ENCODE peak calls at places on chromosome 1, in four cellular contexts. O is H1, H is K562, J is GM12878. E is an unnamed sample.

GRCh38 chr1:53377438-53377841 is 49.6 kb upstream of the LRP8 start:
- DNase-seq in O (peak), H (no peak), J (no peak), E (no peak)

GRCh38 chr1:221886311-221887090 is 144.6 kb upstream of the DUSP10 start:
- DNase-seq in O (no peak), H (no peak), J (no peak), E (no peak)

GRCh38 chr1:235946570-235946981 is 79.9 kb upstream of the LYST start:
- DNase-seq in O (no peak), H (no peak), J (no peak), E (no peak)

GRCh38 chr1:31932491-31933316 is 5.5 kb downstream of the PTP4A2 start:
- DNase-seq in O (no peak), H (peak), J (no peak), E (peak)

GRCh38 chr1:156657161-156657970 is 15.4 kb downstream of the BCAN start:
- DNase-seq in O (peak), H (peak), J (no peak), E (no peak)

GRCh38 chr1:27423701-27424100 is 31.3 kb downstream of the GPR3 start:
- DNase-seq in O (no peak), H (no peak), J (no peak), E (no peak)

GRCh38 chr1:63615809-63616420 is 22.7 kb downstream of the PGM1 start:
- DNase-seq in O (peak), H (peak), J (peak), E (peak)

GRCh38 chr1:62539028-62539447 is 58.3 kb upstream of the ANGPTL3 start:
- DNase-seq in O (no peak), H (peak), J (no peak), E (no peak)

GRCh38 chr1:28359592-28360239 is 9.8 kb upstream of the PHACTR4 start:
- DNase-seq in O (peak), H (peak), J (no peak), E (peak)

GRCh38 chr1:60031116-60031515 is 42.5 kb downstream of the C1orf87 start:
- DNase-seq in O (no peak), H (no peak), J (no peak), E (no peak)

GRCh38 chr1:184854036-184854435 is 99.4 kb upstream of the EDEM3 start:
- DNase-seq in O (no peak), H (no peak), J (no peak), E (no peak)

GRCh38 chr1:37764888-37765441 is at the start of gene EPHA10:
- DNase-seq in O (peak), H (no peak), J (no peak), E (no peak)

GRCh38 chr1:6779089-6779805 is 6.0 kb upstream of the CAMTA1 start:
- DNase-seq in O (no peak), H (no peak), J (no peak), E (no peak)

GRCh38 chr1:179747611-179748010 is 4.5 kb downstream of the FAM163A start:
- DNase-seq in O (no peak), H (no peak), J (no peak), E (no peak)

GRCh38 chr1:177945943-177946650 is 23.8 kb downstream of the SEC16B start:
- DNase-seq in O (peak), H (peak), J (no peak), E (peak)

GRCh38 chr1:230861970-230862595 is 6.2 kb downstream of the C1orf198 start:
- DNase-seq in O (no peak), H (no peak), J (no peak), E (no peak)

GRCh38 chr1:218521414-218522169 is 176.5 kb downstream of the TGFB2 start:
- DNase-seq in O (peak), H (peak), J (no peak), E (peak)

GRCh38 chr1:214233856-214234634 is 46.9 kb upstream of the SMYD2 start:
- DNase-seq in O (no peak), H (no peak), J (no peak), E (no peak)

GRCh38 chr1:222555992-222556615 is 8.2 kb upstream of the HHIPL2 start:
- DNase-seq in O (no peak), H (no peak), J (no peak), E (peak)

GRCh38 chr1:160522622-160523345 is at the start of gene SLAMF6:
- DNase-seq in O (no peak), H (peak), J (peak), E (no peak)

GRCh38 chr1:40495315-40495903 is 13.2 kb upstream of the EXO5 start:
- DNase-seq in O (no peak), H (no peak), J (no peak), E (no peak)

GRCh38 chr1:9443913-9444445 is 95.3 kb upstream of the SLC25A33 start:
- DNase-seq in O (no peak), H (no peak), J (no peak), E (no peak)

DNA sequence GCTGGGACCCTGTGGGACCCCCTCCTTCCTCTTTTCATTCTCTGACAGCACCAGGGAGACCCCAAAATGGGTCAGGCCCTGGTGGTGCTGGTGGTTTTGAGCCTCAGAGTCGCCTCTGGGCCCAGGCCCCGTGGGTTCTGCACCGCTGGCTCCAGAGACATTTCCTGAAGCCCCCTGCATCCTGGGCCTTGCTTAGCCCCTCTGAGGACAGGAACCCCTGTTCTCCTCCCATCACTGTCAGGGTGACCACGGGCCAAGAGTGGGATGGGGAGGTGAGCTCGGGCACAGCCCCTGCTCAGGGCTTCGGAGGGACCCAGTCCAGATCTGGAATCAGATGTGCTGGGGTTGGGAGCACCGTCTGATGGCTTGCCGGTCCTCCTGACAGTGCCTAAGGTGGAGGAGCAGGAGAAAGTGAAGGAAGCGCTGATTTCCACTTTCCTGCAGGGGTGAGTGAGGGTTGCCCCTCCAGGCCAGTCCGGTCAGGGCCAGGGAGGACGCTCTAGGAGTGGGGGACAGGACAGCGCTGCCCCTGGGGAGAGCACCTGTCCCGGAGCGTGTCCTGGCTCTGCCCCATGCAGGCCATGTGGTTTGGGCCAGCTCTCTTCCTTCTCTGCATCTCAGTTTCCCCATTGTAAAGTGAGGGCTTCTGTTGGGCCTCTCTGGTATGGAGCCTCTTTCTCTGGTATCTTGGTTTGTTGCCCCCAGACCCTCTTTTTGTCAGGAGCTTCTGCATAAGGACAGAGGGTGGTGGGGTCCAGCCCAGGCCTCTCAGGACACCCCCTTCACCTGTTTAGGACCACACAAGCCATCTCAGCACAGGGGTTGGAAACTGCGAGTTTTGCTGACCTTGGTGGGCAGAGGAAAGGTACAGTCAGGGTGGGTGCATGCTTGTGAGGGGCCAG is 71.0 kb downstream of the TRIM11 start:
- DNase-seq in O (no peak), H (no peak), J (no peak), E (no peak)
- TF ChIP-seq HDAC6 in O (no peak), H (no peak), J (no peak), E (no peak)

GRCh38 chr1:211675230-211676105 is at the start of gene NEK2:
- DNase-seq in O (peak), H (peak), J (peak), E (peak)
- TF ChIP-seq SRF in O (no peak), H (no peak), J (no peak), E (no peak)

DNA sequence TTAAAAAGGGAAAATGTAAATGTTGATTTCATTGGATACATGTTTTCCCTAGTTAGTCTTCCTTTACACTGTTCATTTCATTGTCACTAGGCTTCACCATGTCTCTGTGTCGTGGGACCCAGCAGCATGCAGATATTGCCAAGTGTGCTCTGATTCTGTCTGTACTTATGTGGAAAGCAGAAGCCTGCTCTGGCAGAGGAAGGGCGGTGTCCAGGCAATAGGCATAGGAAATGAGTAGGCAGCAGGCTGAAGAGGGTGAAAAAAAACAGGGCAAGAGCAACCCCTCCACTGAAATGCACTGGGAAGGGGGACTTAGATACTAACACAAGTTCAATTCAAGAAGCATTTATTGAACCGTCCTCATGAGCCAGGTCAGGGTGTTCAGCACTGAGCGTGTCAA is 85.2 kb upstream of the VAV3 start:
- DNase-seq in O (no peak), H (no peak), J (no peak), E (no peak)
- TF ChIP-seq HDAC6 in O (no peak), H (no peak), J (no peak), E (no peak)

DNA sequence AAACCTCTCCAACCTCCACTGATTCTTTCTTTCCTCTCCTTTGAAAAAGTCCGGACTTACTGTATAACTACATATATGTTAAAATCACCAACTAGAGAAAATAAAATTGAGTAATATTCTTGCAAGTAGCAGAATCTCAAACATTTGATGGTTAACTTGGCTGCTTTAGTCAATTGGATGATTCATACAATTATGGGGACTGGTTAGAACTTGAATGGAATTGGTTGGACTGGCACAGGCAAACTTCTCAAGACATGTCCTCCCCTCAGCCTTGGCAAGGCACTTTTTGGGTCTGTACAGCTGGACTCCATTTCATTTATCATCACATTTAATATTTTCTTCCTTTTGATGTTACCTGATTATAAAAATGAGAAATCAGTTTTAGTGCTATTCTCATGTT is 6.5 kb downstream of the WLS start:
- DNase-seq in O (no peak), H (no peak), J (no peak), E (no peak)
- TF ChIP-seq SRF in O (no peak), H (no peak), J (no peak), E (no peak)

DNA sequence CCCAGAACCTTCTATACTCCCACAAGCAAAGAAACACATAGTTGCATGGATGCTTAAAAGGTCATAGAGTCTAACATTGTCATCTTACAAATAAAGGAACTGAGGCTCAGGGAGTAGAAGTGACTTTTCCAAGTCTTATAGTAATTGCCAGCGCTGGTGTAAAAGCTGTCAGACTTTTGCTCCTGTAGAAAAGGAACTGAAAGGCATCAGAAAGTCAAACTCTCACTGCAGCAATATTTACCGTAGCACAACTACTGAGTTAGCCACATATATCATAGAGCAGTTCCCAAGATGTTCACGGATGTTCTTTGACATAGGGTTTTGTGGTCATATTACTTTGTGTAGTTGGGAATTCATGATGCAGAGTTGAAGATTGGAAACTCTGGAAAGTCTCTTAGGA is 16.6 kb upstream of the USP24 start:
- DNase-seq in O (no peak), H (no peak), J (no peak), E (no peak)
- TF ChIP-seq HDAC6 in O (no peak), H (no peak), J (no peak), E (no peak)

GRCh38 chr1:204731997-204732396 is 46.5 kb upstream of the LRRN2 start:
- DNase-seq in O (peak), H (no peak), J (no peak), E (no peak)
- TF ChIP-seq SRF in O (no peak), H (no peak), J (no peak), E (no peak)

GRCh38 chr1:18583326-18583941 is 47.2 kb upstream of the PAX7 start:
- DNase-seq in O (no peak), H (no peak), J (no peak), E (no peak)

GRCh38 chr1:18580087-18580486 is 50.6 kb upstream of the PAX7 start:
- DNase-seq in O (no peak), H (no peak), J (no peak), E (no peak)

GRCh38 chr1:18582890-18583289 is 47.8 kb upstream of the PAX7 start:
- DNase-seq in O (no peak), H (no peak), J (no peak), E (no peak)

GRCh38 chr1:18580676-18581419 is 49.8 kb upstream of the PAX7 start:
- DNase-seq in O (no peak), H (no peak), J (no peak), E (no peak)

GRCh38 chr1:18581420-18581880 is 49.2 kb upstream of the PAX7 start:
- DNase-seq in O (peak), H (peak), J (no peak), E (no peak)
- TF ChIP-seq HDAC6 in O (no peak), H (no peak), J (no peak), E (no peak)

E was measured in HepG2.